ENCODE peak calls at places on chromosomes 6 and 20, in seven cellular contexts. Y is heart right ventricle; M is effector memory CD4-positive, alpha-beta T cell; E is GM23338; I is right cardiac atrium; R is small intestine; V is CD8-positive, alpha-beta T cell. C is an unnamed sample.
A peak's percentile ranks its signal among the peaks of the same experiment; 100 is the strongest.

GRCh38 chr6:168493976-168494375 is 53.0 kb downstream of the SMOC2 start:
- DNase-seq in Y (no peak), M (no peak), E (no peak), I (no peak), R (no peak), V (no peak), C (no peak)

GRCh38 chr20:56807118-56807517 is 178.0 kb downstream of the TFAP2C start:
- DNase-seq in Y (no peak), M (no peak), E (no peak), I (no peak), R (no peak), V (no peak), C (no peak)

GRCh38 chr6:52904562-52905279 is 4.8 kb downstream of the GSTA3 start:
- DNase-seq in Y (no peak), M (no peak), E (peak; percentile 73), I (no peak), R (peak; percentile 37), V (no peak), C (no peak)

GRCh38 chr6:37965964-37966676 is 146.6 kb downstream of the ZFAND3 start:
- DNase-seq in Y (no peak), M (no peak), E (no peak), I (no peak), R (no peak), V (no peak), C (no peak)

GRCh38 chr6:53483423-53484353 is 61.2 kb downstream of the GCLC start:
- DNase-seq in Y (peak; percentile 72), M (no peak), E (peak; percentile 21), I (peak; percentile 68), R (no peak), V (no peak), C (peak; percentile 94)

GRCh38 chr20:15310361-15310760 is 972.9 kb upstream of the FLRT3 start:
- DNase-seq in Y (no peak), M (no peak), E (no peak), I (no peak), R (no peak), V (no peak), C (no peak)

GRCh38 chr20:64065062-64065972 is 2.3 kb downstream of the TCEA2 start:
- DNase-seq in Y (no peak), M (no peak), E (no peak), I (no peak), R (no peak), V (no peak), C (no peak)

GRCh38 chr20:45061244-45061643 is 39.7 kb downstream of the KCNS1 start:
- DNase-seq in Y (no peak), M (no peak), E (no peak), I (no peak), R (no peak), V (no peak), C (no peak)

GRCh38 chr6:157800420-157801237 is 22.4 kb upstream of the SNX9 start:
- DNase-seq in Y (no peak), M (no peak), E (no peak), I (no peak), R (no peak), V (no peak), C (no peak)

GRCh38 chr6:30358340-30358679 is 13.4 kb downstream of the RPP21 start:
- DNase-seq in Y (no peak), M (no peak), E (peak; percentile 25), I (no peak), R (no peak), V (no peak), C (no peak)

GRCh38 chr6:29626948-29627761 is 5.8 kb downstream of the GABBR1 start:
- DNase-seq in Y (no peak), M (no peak), E (no peak), I (peak; percentile 27), R (no peak), V (no peak), C (no peak)

GRCh38 chr6:117169781-117170281 is 95.5 kb upstream of the VGLL2 start:
- DNase-seq in Y (no peak), M (no peak), E (no peak), I (no peak), R (no peak), V (no peak), C (no peak)

GRCh38 chr20:62873280-62873679 is 11.7 kb upstream of the TCFL5 start:
- DNase-seq in Y (no peak), M (no peak), E (no peak), I (no peak), R (no peak), V (no peak), C (no peak)

GRCh38 chr6:29528300-29528931 is 31.1 kb downstream of the UBD start:
- DNase-seq in Y (no peak), M (no peak), E (no peak), I (no peak), R (no peak), V (no peak), C (no peak)

GRCh38 chr6:165573671-165574070 is 89.4 kb downstream of the PDE10A start:
- DNase-seq in Y (peak; percentile 57), M (no peak), E (no peak), I (peak; percentile 75), R (peak; percentile 75), V (no peak), C (peak; percentile 38)

DNA sequence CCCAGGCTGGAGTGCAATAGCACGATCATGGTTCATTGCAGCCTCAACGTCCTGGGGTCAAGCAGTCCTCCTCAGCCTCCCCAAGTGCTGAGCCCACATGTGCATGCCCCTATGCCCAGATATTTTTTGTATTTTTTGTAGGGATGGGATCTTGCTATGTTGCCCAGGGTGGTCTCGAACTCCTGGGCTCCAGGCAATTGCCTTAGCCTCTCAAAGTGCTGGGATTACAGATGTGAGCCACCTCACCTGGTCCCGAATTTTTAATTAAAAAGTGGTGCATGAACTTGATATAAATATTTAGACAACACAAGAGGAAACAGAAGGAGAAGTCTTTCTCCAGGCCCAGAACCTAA is 7.1 kb upstream of the RNF114 start:
- DNase-seq in Y (no peak), M (no peak), E (no peak), I (no peak), R (no peak), V (no peak), C (peak; percentile 33)
- H3K4me1 ChIP-seq in Y (peaks cover 5% of the 10 kb centered on the region), M (no peaks in the 10 kb centered on the region), E (no peaks in the 10 kb centered on the region), I (no peaks in the 10 kb centered on the region), R (no peaks in the 10 kb centered on the region), V (peaks cover 6% of the 10 kb centered on the region), C (peaks cover 8% of the 10 kb centered on the region)

GRCh38 chr6:135093578-135093977 is 39.0 kb upstream of the HBS1L start:
- DNase-seq in Y (no peak), M (no peak), E (no peak), I (no peak), R (no peak), V (no peak), C (no peak)

GRCh38 chr6:135092724-135093123 is 38.1 kb upstream of the HBS1L start:
- DNase-seq in Y (no peak), M (no peak), E (no peak), I (no peak), R (no peak), V (no peak), C (no peak)

GRCh38 chr6:135096403-135097130 is 41.9 kb upstream of the HBS1L start:
- DNase-seq in Y (no peak), M (no peak), E (no peak), I (no peak), R (no peak), V (no peak), C (no peak)

GRCh38 chr6:135095716-135096115 is 41.1 kb upstream of the HBS1L start:
- DNase-seq in Y (no peak), M (no peak), E (no peak), I (no peak), R (no peak), V (no peak), C (no peak)

DNA sequence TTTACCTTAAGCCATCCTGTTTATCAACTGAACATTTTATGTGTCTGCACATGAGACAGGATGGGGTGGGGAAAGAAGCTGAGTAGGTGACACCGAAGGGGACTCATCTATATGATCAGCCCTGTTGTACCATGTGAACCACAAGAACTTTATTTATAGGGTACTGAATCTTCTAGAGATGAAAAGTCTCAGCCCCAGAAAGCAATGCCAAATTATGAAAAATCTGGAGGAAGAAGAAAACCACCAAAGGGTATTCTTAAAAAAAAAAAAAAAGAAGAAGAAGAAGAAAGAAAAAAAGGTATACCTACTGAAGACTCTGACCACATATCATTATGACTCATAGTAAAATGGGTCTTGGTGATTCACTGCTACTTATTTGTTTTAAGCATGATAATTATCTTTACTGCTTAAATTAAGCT is 39.8 kb upstream of the HBS1L start:
- DNase-seq in Y (no peak), M (no peak), E (no peak), I (no peak), R (no peak), V (peak; percentile 68), C (no peak)
- H3K27me3 ChIP-seq in Y (no peaks in the 10 kb centered on the region), M (no peaks in the 10 kb centered on the region), E (no peaks in the 10 kb centered on the region), I (no peaks in the 10 kb centered on the region), R (no peaks in the 10 kb centered on the region), V (no peaks in the 10 kb centered on the region), C (no peaks in the 10 kb centered on the region)

DNA sequence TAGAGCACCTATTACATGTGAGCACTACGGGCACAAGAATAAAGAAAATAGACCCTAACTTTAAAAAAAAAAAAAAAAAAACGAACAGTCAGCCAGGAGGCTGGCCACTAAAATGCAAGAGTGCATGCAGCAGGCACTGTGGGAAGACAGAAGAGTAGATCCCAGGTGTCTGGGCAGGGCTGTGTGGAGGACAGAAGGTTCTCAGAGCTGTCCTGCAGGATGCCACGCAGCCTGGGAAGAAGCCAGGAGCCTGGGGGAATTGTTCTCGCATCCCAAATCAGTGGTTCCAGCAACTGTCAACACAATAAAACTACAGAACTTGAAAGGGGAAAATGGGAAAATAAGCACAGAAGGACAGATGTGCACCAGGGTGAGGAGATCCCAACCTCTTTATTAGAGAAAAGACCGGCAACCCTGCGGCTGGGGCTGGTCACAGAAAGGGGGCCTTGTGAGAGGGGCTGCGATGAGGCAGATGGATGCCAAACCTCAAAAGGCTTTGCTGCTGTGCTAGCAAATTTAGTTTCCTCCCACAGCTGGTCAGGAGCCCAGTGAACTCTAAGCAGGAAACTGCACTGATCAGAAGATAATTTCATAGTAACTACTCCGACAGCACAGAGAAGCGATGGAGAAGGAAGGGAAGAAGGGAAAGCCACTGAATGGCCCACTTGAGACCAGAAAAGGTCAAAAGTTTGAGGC is 30.9 kb downstream of the MAP3K5 start:
- DNase-seq in Y (no peak), M (no peak), E (no peak), I (no peak), R (peak; percentile 54), V (peak; percentile 35), C (no peak)
- H3K4me3 ChIP-seq in Y (no peak overlapping the region), M (peak overlapping the region; percentile 29), E (no peak overlapping the region), I (peak overlapping the region; percentile 23), R (no peak overlapping the region), V (no peak overlapping the region), C (no peak overlapping the region)

DNA sequence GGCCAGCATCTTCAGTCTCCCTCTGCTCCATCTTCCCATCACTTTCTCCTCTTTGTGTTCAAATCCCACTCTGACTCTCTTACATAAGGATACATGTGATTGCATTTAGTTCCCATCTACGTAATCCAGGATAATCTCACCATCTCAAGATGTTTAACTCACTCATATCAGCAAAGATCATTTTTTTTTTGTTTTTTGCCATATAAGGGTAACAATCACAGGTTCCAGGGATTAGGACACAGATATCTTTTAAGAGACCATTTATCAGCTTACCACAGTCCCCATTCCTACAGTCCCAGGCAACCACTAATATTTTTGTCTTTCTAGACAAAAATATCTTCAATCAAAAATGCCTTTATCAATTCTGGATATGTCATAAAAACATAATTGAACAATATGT is 3.2 kb upstream of the TREML2 start:
- DNase-seq in Y (no peak), M (no peak), E (no peak), I (no peak), R (no peak), V (no peak), C (no peak)
- H3K4me1 ChIP-seq in Y (no peaks in the 10 kb centered on the region), M (peaks cover 42% of the 10 kb centered on the region), E (peaks cover 13% of the 10 kb centered on the region), I (no peaks in the 10 kb centered on the region), R (peaks cover 2% of the 10 kb centered on the region), V (peaks cover 49% of the 10 kb centered on the region), C (no peaks in the 10 kb centered on the region)

GRCh38 chr20:59935457-59936185 is 2.2 kb upstream of the SYCP2 start:
- DNase-seq in Y (no peak), M (no peak), E (no peak), I (no peak), R (no peak), V (no peak), C (no peak)
- H3K27me3 ChIP-seq in Y (no peaks in the 10 kb centered on the region), M (no peaks in the 10 kb centered on the region), E (peaks cover 75% of the 10 kb centered on the region), I (no peaks in the 10 kb centered on the region), R (no peaks in the 10 kb centered on the region), V (no peaks in the 10 kb centered on the region), C (no peaks in the 10 kb centered on the region)

C was measured in adrenal gland.